ENCODE peak calls at places on chromosome 16, in eight cellular contexts. Z is gastrocnemius medialis; D is dorsolateral prefrontal cortex; I is thoracic aorta; E is right cardiac atrium; S is GM23248; Y is RWPE1; A is CD4-positive, CD25-positive, alpha-beta regulatory T cell. G is an unnamed sample.

GRCh38 chr16:59698341-59698979 is 964.3 kb upstream of the GOT2 start:
- DNase-seq in Z (no peak), D (no peak), I (no peak), E (no peak), S (peak), Y (peak), A (no peak), G (no peak)

GRCh38 chr16:28212532-28212873 is 738 bp upstream of the XPO6 start:
- DNase-seq in Z (no peak), D (no peak), I (no peak), E (no peak), S (peak), Y (no peak), A (no peak), G (no peak)

GRCh38 chr16:84518804-84519341 is 14.4 kb upstream of the MEAK7 start:
- DNase-seq in Z (no peak), D (no peak), I (no peak), E (no peak), S (no peak), Y (no peak), A (peak), G (no peak)

GRCh38 chr16:83996481-83997252 is 28.6 kb downstream of the NECAB2 start:
- DNase-seq in Z (no peak), D (no peak), I (no peak), E (no peak), S (no peak), Y (no peak), A (no peak), G (no peak)

GRCh38 chr16:11076259-11077018 is 132.1 kb downstream of the CLEC16A start:
- DNase-seq in Z (no peak), D (no peak), I (no peak), E (no peak), S (no peak), Y (no peak), A (peak), G (no peak)

GRCh38 chr16:74461826-74462225 is 40.5 kb upstream of the CLEC18B start:
- DNase-seq in Z (no peak), D (no peak), I (no peak), E (no peak), S (no peak), Y (no peak), A (no peak), G (no peak)

GRCh38 chr16:48000622-48001021 is 155.2 kb downstream of the ABCC12 start:
- DNase-seq in Z (no peak), D (no peak), I (no peak), E (no peak), S (no peak), Y (no peak), A (no peak), G (no peak)

GRCh38 chr16:66604376-66605176 is at the start of gene CMTM3:
- DNase-seq in Z (no peak), D (no peak), I (no peak), E (peak), S (peak), Y (peak), A (peak), G (no peak)

GRCh38 chr16:81920498-81920897 is 90.8 kb downstream of the SDR42E1 start:
- DNase-seq in Z (no peak), D (no peak), I (no peak), E (no peak), S (no peak), Y (no peak), A (no peak), G (no peak)
- H3K27ac ChIP-seq in Z (no peak), D (no peak), I (no peak), E (no peak), S (no peak), Y (no peak), A (no peak), G (no peak)

GRCh38 chr16:50156590-50156989 is 3.5 kb downstream of the TENT4B start:
- DNase-seq in Z (no peak), D (no peak), I (no peak), E (no peak), S (no peak), Y (no peak), A (no peak), G (no peak)
- H3K27ac ChIP-seq in Z (peak), D (no peak), I (peak), E (no peak), S (no peak), Y (no peak), A (no peak), G (no peak)

GRCh38 chr16:30602595-30603277 is 7.5 kb downstream of the ZNF689 start:
- DNase-seq in Z (no peak), D (no peak), I (no peak), E (no peak), S (peak), Y (no peak), A (no peak), G (no peak)
- H3K27ac ChIP-seq in Z (no peak), D (no peak), I (no peak), E (no peak), S (peak), Y (peak), A (no peak), G (no peak)

DNA sequence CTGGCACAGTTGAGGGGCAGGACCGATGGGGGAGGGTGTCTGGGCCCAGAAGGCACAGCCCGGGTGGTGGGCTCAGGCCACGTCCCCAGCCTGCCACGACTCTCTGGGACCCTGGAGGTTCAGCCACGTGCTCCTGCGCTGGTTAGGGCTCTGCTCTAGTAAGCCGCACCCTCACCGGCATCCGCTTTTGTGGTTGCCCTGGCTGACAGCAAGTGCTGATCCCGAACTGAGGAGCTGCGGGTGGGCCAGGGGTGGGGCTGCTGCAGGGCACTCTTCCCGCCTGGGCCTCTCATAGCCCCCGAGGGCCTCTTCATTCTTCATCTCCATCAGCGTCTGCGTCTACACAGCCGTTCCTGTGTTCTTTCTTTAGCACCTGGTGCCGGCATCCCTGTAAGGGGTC is 25.0 kb downstream of the ZFPM1 start:
- DNase-seq in Z (no peak), D (no peak), I (no peak), E (no peak), S (no peak), Y (no peak), A (peak), G (no peak)
- H3K27ac ChIP-seq in Z (no peak), D (no peak), I (no peak), E (no peak), S (no peak), Y (no peak), A (peak), G (no peak)

DNA sequence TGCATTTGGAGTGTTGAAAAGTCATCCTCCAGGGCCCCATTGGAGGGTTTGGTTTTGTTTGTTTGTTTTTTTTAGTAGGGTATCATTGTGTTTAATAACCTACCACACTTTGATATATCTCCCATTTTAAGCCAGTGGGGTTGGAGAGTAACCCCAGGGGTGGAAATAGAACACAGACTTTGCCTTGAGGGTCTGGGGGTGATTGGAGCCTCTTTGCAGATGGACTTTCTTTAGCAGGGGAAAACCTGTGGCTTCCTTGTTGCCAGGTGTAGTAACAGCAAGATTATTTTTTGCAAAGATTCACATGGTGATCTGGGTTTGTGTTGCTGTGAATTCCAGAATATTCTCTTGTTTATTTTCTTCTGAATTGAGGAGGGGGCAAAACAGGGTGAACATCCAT is 1.5 kb downstream of the ABCC1 start:
- DNase-seq in Z (no peak), D (no peak), I (no peak), E (no peak), S (no peak), Y (peak), A (no peak), G (no peak)
- H3K27ac ChIP-seq in Z (peak), D (no peak), I (peak), E (peak), S (peak), Y (peak), A (peak), G (no peak)

GRCh38 chr16:65375651-65376050 is 253.8 kb upstream of the CDH11 start:
- DNase-seq in Z (no peak), D (no peak), I (no peak), E (no peak), S (peak), Y (peak), A (no peak), G (no peak)
- H3K27ac ChIP-seq in Z (no peak), D (no peak), I (no peak), E (no peak), S (peak), Y (no peak), A (no peak), G (no peak)

DNA sequence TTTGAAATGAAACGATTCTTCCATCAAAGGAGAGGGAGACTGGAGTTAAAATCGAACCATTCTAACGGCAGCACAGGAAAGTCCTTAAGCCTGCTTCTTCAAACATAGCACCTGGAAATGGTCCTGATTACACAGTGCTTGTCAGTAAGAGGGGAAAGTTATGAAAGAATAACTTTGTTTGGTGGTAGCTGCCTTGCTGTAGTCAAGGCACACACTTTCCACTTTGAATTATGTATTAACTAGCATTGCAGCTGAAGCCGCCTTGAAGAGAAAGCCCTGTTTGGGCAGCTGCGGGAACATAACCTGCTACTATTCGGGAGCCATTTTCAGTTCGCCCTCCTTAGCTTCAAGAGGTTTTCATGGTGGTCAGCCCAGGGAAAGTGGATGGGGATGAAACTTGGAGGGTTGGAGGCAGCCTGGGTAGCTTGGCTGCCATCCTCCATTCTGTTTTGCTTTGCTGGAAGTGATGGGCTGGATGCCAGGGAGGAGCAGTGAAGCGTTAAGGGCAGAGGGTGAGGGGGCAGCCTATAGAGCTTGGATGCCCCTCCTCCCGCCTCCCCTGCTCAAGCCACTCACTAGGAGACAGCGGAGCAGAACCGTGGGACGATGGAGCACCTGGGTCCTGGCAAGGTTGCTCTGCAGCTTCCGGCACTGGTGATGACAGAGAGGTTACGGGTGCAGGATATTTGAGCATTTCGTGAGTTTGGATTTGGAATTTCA is 5.2 kb upstream of the HAS3 start:
- DNase-seq in Z (no peak), D (no peak), I (no peak), E (no peak), S (no peak), Y (no peak), A (no peak), G (no peak)
- H3K27ac ChIP-seq in Z (no peak), D (no peak), I (no peak), E (no peak), S (no peak), Y (peak), A (no peak), G (no peak)